ENCODE peak calls at places on chromosome 13, in five cellular contexts. S, G, D, I and L are unnamed samples.

GRCh38 chr13:58324130-58324529 is 692.6 kb downstream of the PCDH17 start:
- DNase-seq in I (no peak), D (no peak), S (no peak), G (no peak), L (no peak)

GRCh38 chr13:33016414-33017409 is at the start of gene KL:
- DNase-seq in S (peak; percentile 54), G (peak; percentile 64), D (peak; percentile 63), I (no peak), L (no peak)

GRCh38 chr13:39073983-39074382 is 35.7 kb downstream of the NHLRC3 start:
- DNase-seq in D (peak; percentile 38), I (no peak), S (no peak), G (no peak), L (no peak)

GRCh38 chr13:77386880-77387606 is 60.1 kb upstream of the MYCBP2 start:
- DNase-seq in S (no peak), D (no peak), G (no peak), I (no peak), L (no peak)

GRCh38 chr13:32629313-32629712 is 43.1 kb downstream of the PDS5B start:
- DNase-seq in D (no peak), S (no peak), I (no peak), G (no peak), L (no peak)

GRCh38 chr13:42354246-42355117 is 82.5 kb downstream of the AKAP11 start:
- DNase-seq in S (no peak), D (peak; percentile 19), I (peak; percentile 16), G (peak; percentile 42), L (peak; percentile 52)

GRCh38 chr13:97121894-97122293 is 100.2 kb upstream of the MBNL2 start:
- DNase-seq in D (no peak), I (no peak), S (no peak), G (no peak), L (no peak)

GRCh38 chr13:26308250-26308649 is 54.3 kb downstream of the CDK8 start:
- DNase-seq in I (no peak), G (no peak), S (no peak), D (no peak), L (no peak)

GRCh38 chr13:103931885-103932284 is 865.7 kb upstream of the SLC10A2 start:
- DNase-seq in G (no peak), I (no peak), S (no peak), D (no peak), L (no peak)

GRCh38 chr13:98385591-98385990 is 191.3 kb downstream of the STK24 start:
- DNase-seq in G (no peak), I (no peak), D (no peak), S (no peak), L (no peak)

GRCh38 chr13:109211616-109212015 is 574.8 kb downstream of the IRS2 start:
- DNase-seq in I (no peak), G (no peak), S (no peak), D (no peak), L (no peak)

GRCh38 chr13:32254916-32255743 is 60.0 kb downstream of the ZAR1L start:
- DNase-seq in I (no peak), D (no peak), S (no peak), G (no peak), L (no peak)

GRCh38 chr13:46622918-46623256 is 69.9 kb downstream of the LRCH1 start:
- DNase-seq in G (peak; percentile 61), D (no peak), I (no peak), S (no peak), L (no peak)

GRCh38 chr13:87919956-87920355 is 248.8 kb downstream of the SLITRK5 start:
- DNase-seq in G (no peak), S (no peak), I (no peak), D (peak; percentile 4), L (no peak)

GRCh38 chr13:51175639-51176038 is 46.6 kb upstream of the FAM124A start:
- DNase-seq in S (no peak), G (no peak), I (no peak), D (no peak), L (no peak)

GRCh38 chr13:50353651-50354415 is 338.6 kb downstream of the KCNRG start:
- DNase-seq in G (no peak), D (no peak), S (no peak), I (no peak), L (no peak)

GRCh38 chr13:88544836-88545235 is 873.7 kb downstream of the SLITRK5 start:
- DNase-seq in I (no peak), S (no peak), D (no peak), G (no peak), L (no peak)

GRCh38 chr13:23372264-23372905 is 61.1 kb downstream of the SACS start:
- DNase-seq in S (no peak), D (no peak), I (no peak), G (no peak), L (no peak)

GRCh38 chr13:30395192-30396158 is 26.8 kb upstream of the UBE2L5 start:
- DNase-seq in D (peak; percentile 78), G (peak; percentile 92), S (peak; percentile 76), I (peak; percentile 62), L (peak; percentile 67)

GRCh38 chr13:22940090-22940710 is 240.6 kb upstream of the SGCG start:
- DNase-seq in G (no peak), I (no peak), D (no peak), S (no peak), L (no peak)

GRCh38 chr13:85386424-85386823 is 412.8 kb downstream of the SLITRK6 start:
- DNase-seq in S (no peak), D (no peak), G (no peak), I (no peak), L (no peak)

GRCh38 chr13:67299072-67299635 is 69.0 kb upstream of the PCDH9 start:
- DNase-seq in G (no peak), D (no peak), I (no peak), S (no peak), L (no peak)

GRCh38 chr13:106098778-106099177 is 436.7 kb downstream of the EFNB2 start:
- DNase-seq in D (no peak), I (no peak), G (no peak), S (no peak), L (no peak)

GRCh38 chr13:41352935-41353801 is 42.1 kb downstream of the NAA16 start:
- DNase-seq in I (peak; percentile 53), S (peak; percentile 47), G (no peak), D (peak; percentile 62), L (peak; percentile 78)

GRCh38 chr13:82248713-82249112 is 1633.6 kb downstream of the SLITRK1 start:
- DNase-seq in I (no peak), S (no peak), G (no peak), D (no peak), L (no peak)

GRCh38 chr13:32045537-32045936 is 14.0 kb downstream of the FRY start:
- DNase-seq in S (no peak), G (no peak), D (no peak), I (no peak), L (no peak)

GRCh38 chr13:28429685-28430290 is 65.1 kb downstream of the FLT1 start:
- DNase-seq in D (peak; percentile 96), G (no peak), I (no peak), S (peak; percentile 87), L (no peak)

GRCh38 chr13:107835339-107836018 is 379.9 kb downstream of the LIG4 start:
- DNase-seq in D (no peak), S (no peak), G (no peak), I (no peak), L (no peak)

GRCh38 chr13:23639672-23640275 is 69.6 kb downstream of the TNFRSF19 start:
- DNase-seq in D (no peak), I (no peak), S (no peak), G (no peak), L (no peak)

GRCh38 chr13:101530293-101530692 is 77.8 kb downstream of the ITGBL1 start:
- DNase-seq in I (no peak), G (no peak), D (no peak), S (no peak), L (no peak)
- H3K27me3 ChIP-seq in I (no peaks in the 10 kb centered on the region), G (no peaks in the 10 kb centered on the region), D (no peaks in the 10 kb centered on the region), S (no peaks in the 10 kb centered on the region), L (no peaks in the 10 kb centered on the region)

GRCh38 chr13:95556981-95557380 is 4.5 kb downstream of the CLDN10 start:
- DNase-seq in D (no peak), S (no peak), G (no peak), I (no peak), L (no peak)
- H3K27me3 ChIP-seq in D (no peaks in the 10 kb centered on the region), S (no peaks in the 10 kb centered on the region), G (peaks cover 12% of the 10 kb centered on the region), I (peaks cover 9% of the 10 kb centered on the region), L (peaks cover 17% of the 10 kb centered on the region)

DNA sequence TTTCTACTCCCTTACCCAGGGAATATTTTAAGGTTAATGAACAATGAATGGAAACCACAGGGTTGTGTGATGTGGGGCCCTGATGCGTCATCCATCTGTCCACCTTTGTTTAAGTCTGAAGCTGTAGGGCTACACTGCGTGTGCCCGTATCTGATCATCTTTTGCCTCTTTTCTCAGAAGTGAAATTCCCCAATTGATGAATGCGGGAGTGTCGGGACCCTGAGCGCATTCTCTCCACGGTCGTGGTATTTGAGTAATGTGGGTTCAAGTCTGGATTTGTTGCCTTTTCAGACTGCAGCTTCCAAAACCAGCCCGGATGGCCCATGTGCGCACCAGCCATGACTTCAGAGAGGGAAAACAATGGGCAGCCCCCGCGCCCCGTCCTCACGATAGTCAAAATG is 112.3 kb downstream of the COL4A2 start:
- DNase-seq in S (no peak), D (no peak), I (no peak), G (no peak), L (no peak)
- H3K27me3 ChIP-seq in S (no peaks in the 10 kb centered on the region), D (no peaks in the 10 kb centered on the region), I (peaks cover 20% of the 10 kb centered on the region), G (no peaks in the 10 kb centered on the region), L (peaks cover 23% of the 10 kb centered on the region)

DNA sequence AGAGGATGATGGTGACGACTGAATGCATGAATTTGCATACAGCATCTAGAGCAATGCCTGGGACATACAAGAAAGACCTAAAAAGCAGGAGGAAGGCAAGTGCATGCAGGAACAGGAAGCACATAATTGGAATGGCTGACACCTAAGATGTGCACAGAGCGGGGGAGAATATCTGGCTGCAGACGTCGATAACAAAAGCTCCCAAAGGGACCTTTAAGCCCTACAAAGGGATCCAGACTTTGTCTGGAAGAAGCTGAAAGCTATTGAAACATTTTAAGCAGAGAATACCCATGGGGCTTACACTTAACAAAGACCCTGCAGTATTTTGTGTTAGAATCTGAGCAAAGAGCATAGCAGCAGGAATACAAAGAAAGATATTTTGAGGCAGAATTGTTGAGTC is 107.4 kb upstream of the CLDN10 start:
- DNase-seq in D (no peak), G (no peak), S (no peak), I (no peak), L (no peak)
- H3K27me3 ChIP-seq in D (no peaks in the 10 kb centered on the region), G (no peaks in the 10 kb centered on the region), S (no peaks in the 10 kb centered on the region), I (peaks cover 4% of the 10 kb centered on the region), L (no peaks in the 10 kb centered on the region)